ENCODE peak calls at places on chromosomes 1 and 21, in seven cellular contexts. X is PC-9, J is right atrium auricular region, P is fibroblast of pulmonary artery, R is left ventricle myocardium inferior, F is astrocyte of the spinal cord, Y is A549. C is an unnamed sample.

GRCh38 chr1:94739521-94740061 is 80.6 kb upstream of the SLC44A3 start:
- DNase-seq in X (no peak), J (no peak), P (peak; percentile 89), R (no peak), F (peak; percentile 96), Y (no peak), C (peak; percentile 73)

GRCh38 chr1:232271991-232272589 is 357.8 kb downstream of the SIPA1L2 start:
- DNase-seq in X (no peak), J (no peak), P (peak; percentile 35), R (peak; percentile 16), F (peak; percentile 22), Y (no peak), C (peak; percentile 86)

GRCh38 chr1:186643600-186643999 is 36.6 kb downstream of the PTGS2 start:
- DNase-seq in X (no peak), J (no peak), P (peak; percentile 57), R (no peak), F (no peak), Y (peak; percentile 15), C (no peak)

GRCh38 chr1:246705368-246705767 is 18.8 kb upstream of the SCCPDH start:
- DNase-seq in X (peak; percentile 91), J (no peak), P (peak; percentile 90), R (no peak), F (peak; percentile 82), Y (peak; percentile 56), C (peak; percentile 87)

GRCh38 chr1:147215540-147215916 is 9.6 kb downstream of the FMO5 start:
- DNase-seq in X (no peak), J (no peak), P (no peak), R (no peak), F (no peak), Y (no peak), C (no peak)

GRCh38 chr1:50358962-50359361 is 64.3 kb downstream of the DMRTA2 start:
- DNase-seq in X (no peak), J (no peak), P (no peak), R (no peak), F (no peak), Y (no peak), C (no peak)

GRCh38 chr21:37792046-37792445 is 124.2 kb downstream of the KCNJ6 start:
- DNase-seq in X (no peak), J (no peak), P (peak; percentile 27), R (no peak), F (peak; percentile 26), Y (no peak), C (no peak)

GRCh38 chr1:112849425-112849966 is 106.5 kb downstream of the SLC16A1 start:
- DNase-seq in X (peak; percentile 77), J (no peak), P (peak; percentile 39), R (peak; percentile 22), F (peak; percentile 50), Y (peak; percentile 9), C (peak; percentile 89)

GRCh38 chr1:4262665-4263064 is 362.6 kb upstream of the C1orf174 start:
- DNase-seq in X (no peak), J (no peak), P (no peak), R (no peak), F (no peak), Y (no peak), C (no peak)

GRCh38 chr1:15076807-15077206 is 76.7 kb upstream of the TMEM51 start:
- DNase-seq in X (no peak), J (no peak), P (no peak), R (no peak), F (no peak), Y (no peak), C (no peak)

GRCh38 chr1:52002038-52002917 is 11.8 kb upstream of the RAB3B start:
- DNase-seq in X (peak; percentile 67), J (no peak), P (peak; percentile 97), R (no peak), F (peak; percentile 87), Y (peak; percentile 87), C (peak; percentile 94)

GRCh38 chr1:1213153-1213918 is 617 bp downstream of the TNFRSF4 start:
- DNase-seq in X (no peak), J (no peak), P (no peak), R (peak; percentile 15), F (no peak), Y (no peak), C (peak; percentile 91)

GRCh38 chr1:237634922-237635321 is 255.8 kb downstream of the ZP4 start:
- DNase-seq in X (no peak), J (no peak), P (no peak), R (no peak), F (no peak), Y (no peak), C (no peak)

GRCh38 chr1:203769505-203770343 is 4.7 kb downstream of the LAX1 start:
- DNase-seq in X (no peak), J (peak; percentile 92), P (peak; percentile 95), R (peak; percentile 63), F (peak; percentile 90), Y (peak; percentile 71), C (peak; percentile 85)

GRCh38 chr1:107810552-107810951 is 154.4 kb downstream of the VAV3 start:
- DNase-seq in X (no peak), J (no peak), P (no peak), R (no peak), F (no peak), Y (no peak), C (no peak)

GRCh38 chr1:114093624-114094302 is 59.9 kb downstream of the SYT6 start:
- DNase-seq in X (peak; percentile 97), J (no peak), P (peak; percentile 2), R (no peak), F (peak; percentile 39), Y (peak; percentile 10), C (no peak)

GRCh38 chr1:30601316-30602085 is 121.9 kb downstream of the MATN1 start:
- DNase-seq in X (no peak), J (no peak), P (no peak), R (no peak), F (no peak), Y (no peak), C (no peak)

GRCh38 chr1:114224196-114224907 is 70.7 kb upstream of the SYT6 start:
- DNase-seq in X (no peak), J (no peak), P (peak; percentile 8), R (no peak), F (no peak), Y (no peak), C (no peak)

GRCh38 chr1:29282924-29283803 is 46.8 kb downstream of the PTPRU start:
- DNase-seq in X (peak; percentile 41), J (no peak), P (peak; percentile 60), R (no peak), F (peak; percentile 48), Y (peak; percentile 92), C (peak; percentile 91)

GRCh38 chr1:55703726-55704363 is 488.7 kb upstream of the USP24 start:
- DNase-seq in X (no peak), J (no peak), P (no peak), R (no peak), F (peak; percentile 47), Y (no peak), C (peak; percentile 29)

GRCh38 chr1:55698136-55698535 is 483.0 kb upstream of the USP24 start:
- DNase-seq in X (no peak), J (no peak), P (no peak), R (no peak), F (no peak), Y (no peak), C (no peak)

GRCh38 chr1:55699151-55699695 is 484.1 kb upstream of the USP24 start:
- DNase-seq in X (no peak), J (no peak), P (no peak), R (no peak), F (no peak), Y (peak; percentile 4), C (no peak)

GRCh38 chr1:55700359-55701130 is 485.4 kb upstream of the USP24 start:
- DNase-seq in X (no peak), J (no peak), P (no peak), R (no peak), F (no peak), Y (no peak), C (peak; percentile 45)

GRCh38 chr1:55702064-55702463 is 486.9 kb upstream of the USP24 start:
- DNase-seq in X (no peak), J (no peak), P (peak; percentile 63), R (no peak), F (no peak), Y (peak; percentile 25), C (peak; percentile 88)
- TF ChIP-seq CTCF in X (peak; percentile 67), J (peak; percentile 64), P (peak; percentile 99), R (peak; percentile 77), F (peak; percentile 75), Y (peak; percentile 28), C (peak; percentile 58)

GRCh38 chr1:156238248-156238647 is 3.7 kb upstream of the BGLAP start:
- DNase-seq in X (no peak), J (no peak), P (no peak), R (no peak), F (no peak), Y (no peak), C (no peak)
- H3K4me3 ChIP-seq in X (no peak overlapping the region), J (no peak overlapping the region), P (no peak overlapping the region), R (no peak overlapping the region), F (no peak overlapping the region), Y (no peak overlapping the region), C (no peak overlapping the region)

GRCh38 chr1:23804183-23804582 is 3.6 kb upstream of the GALE start:
- DNase-seq in X (no peak), J (no peak), P (no peak), R (no peak), F (no peak), Y (no peak), C (peak; percentile 60)
- TF ChIP-seq CTCF in X (no peak), J (no peak), P (peak; percentile 22), R (no peak), F (peak; percentile 17), Y (no peak), C (peak; percentile 27)

GRCh38 chr1:24151175-24151533 is 8.2 kb upstream of the IL22RA1 start:
- DNase-seq in X (no peak), J (no peak), P (no peak), R (no peak), F (no peak), Y (no peak), C (no peak)

GRCh38 chr1:24142546-24143431 is at the start of gene IL22RA1:
- DNase-seq in X (peak; percentile 69), J (no peak), P (no peak), R (peak; percentile 30), F (no peak), Y (peak; percentile 17), C (no peak)

GRCh38 chr1:24149854-24150227 is 6.9 kb upstream of the IL22RA1 start:
- DNase-seq in X (peak; percentile 70), J (peak; percentile 72), P (peak; percentile 52), R (no peak), F (peak; percentile 38), Y (peak; percentile 56), C (peak; percentile 91)

GRCh38 chr1:24150228-24151174 is 7.6 kb upstream of the IL22RA1 start:
- DNase-seq in X (peak; percentile 67), J (peak; percentile 93), P (peak; percentile 79), R (peak; percentile 88), F (peak; percentile 81), Y (peak; percentile 89), C (peak; percentile 88)

DNA sequence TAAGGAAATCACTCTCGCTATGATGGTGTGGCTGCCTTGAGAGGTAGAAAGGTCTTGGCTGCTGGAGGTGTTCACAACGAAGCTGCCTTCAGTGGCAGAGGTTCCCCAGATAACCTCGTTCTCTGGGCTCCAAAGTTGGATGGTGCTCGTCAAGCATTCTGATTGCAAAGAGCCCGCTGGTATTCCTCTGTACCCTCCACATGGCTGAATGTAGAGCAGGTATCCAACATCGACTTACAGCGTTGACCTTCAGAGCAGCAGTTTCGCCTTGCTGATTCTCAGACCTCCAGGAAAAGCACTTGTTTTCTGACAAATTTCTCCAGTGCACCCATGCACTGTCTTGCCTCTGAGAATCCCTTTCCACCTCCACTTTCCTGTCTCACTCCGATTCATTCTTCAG is 4.3 kb upstream of the IL22RA1 start:
- DNase-seq in X (no peak), J (no peak), P (no peak), R (no peak), F (no peak), Y (no peak), C (no peak)
- H3K4me3 ChIP-seq in X (no peak overlapping the region), J (no peak overlapping the region), P (no peak overlapping the region), R (no peak overlapping the region), F (no peak overlapping the region), Y (no peak overlapping the region), C (no peak overlapping the region)

GRCh38 chr21:26826801-26827200 is 18.4 kb downstream of the ADAMTS1 start:
- DNase-seq in X (no peak), J (no peak), P (no peak), R (no peak), F (no peak), Y (no peak), C (no peak)
- TF ChIP-seq CTCF in X (no peak), J (no peak), P (no peak), R (no peak), F (no peak), Y (no peak), C (no peak)

C was measured in osteoblast.